ENCODE peak calls at places on chromosomes 5 and 9, in ten cellular contexts. D, T, H, K, W, E, I, M, L and A are unnamed samples.

GRCh38 chr9:22975921-22976320 is 529.3 kb downstream of the DMRTA1 start:
- DNase-seq in D (no peak), T (no peak), H (no peak), K (no peak), W (no peak), E (no peak), I (no peak), M (no peak), L (no peak), A (no peak)

GRCh38 chr5:180683523-180683922 is 34.1 kb upstream of the FLT4 start:
- DNase-seq in D (no peak), T (no peak), H (no peak), K (no peak), W (no peak), E (no peak), I (no peak), M (no peak), L (no peak), A (no peak)

GRCh38 chr9:27227192-27227591 is 69.8 kb downstream of the EQTN start:
- DNase-seq in D (no peak), T (peak), H (no peak), K (no peak), W (no peak), E (no peak), I (no peak), M (no peak), L (peak), A (no peak)

GRCh38 chr5:134247825-134248224 is 22.0 kb upstream of the PPP2CA start:
- DNase-seq in D (no peak), T (no peak), H (no peak), K (no peak), W (no peak), E (no peak), I (no peak), M (no peak), L (no peak), A (no peak)

GRCh38 chr5:79851694-79852006 is 139.4 kb downstream of the MTX3 start:
- DNase-seq in D (no peak), T (no peak), H (no peak), K (no peak), W (no peak), E (no peak), I (no peak), M (no peak), L (no peak), A (no peak)

GRCh38 chr9:89407070-89407469 is 88.8 kb downstream of the SECISBP2 start:
- DNase-seq in D (no peak), T (peak), H (no peak), K (no peak), W (no peak), E (no peak), I (no peak), M (no peak), L (no peak), A (no peak)

GRCh38 chr5:9924614-9925013 is 294.5 kb upstream of the TAS2R1 start:
- DNase-seq in D (peak), T (peak), H (no peak), K (peak), W (no peak), E (no peak), I (no peak), M (no peak), L (peak), A (no peak)

GRCh38 chr5:26893078-26893477 is 145.3 kb downstream of the CDH9 start:
- DNase-seq in D (no peak), T (no peak), H (no peak), K (no peak), W (no peak), E (no peak), I (no peak), M (no peak), L (no peak), A (no peak)

DNA sequence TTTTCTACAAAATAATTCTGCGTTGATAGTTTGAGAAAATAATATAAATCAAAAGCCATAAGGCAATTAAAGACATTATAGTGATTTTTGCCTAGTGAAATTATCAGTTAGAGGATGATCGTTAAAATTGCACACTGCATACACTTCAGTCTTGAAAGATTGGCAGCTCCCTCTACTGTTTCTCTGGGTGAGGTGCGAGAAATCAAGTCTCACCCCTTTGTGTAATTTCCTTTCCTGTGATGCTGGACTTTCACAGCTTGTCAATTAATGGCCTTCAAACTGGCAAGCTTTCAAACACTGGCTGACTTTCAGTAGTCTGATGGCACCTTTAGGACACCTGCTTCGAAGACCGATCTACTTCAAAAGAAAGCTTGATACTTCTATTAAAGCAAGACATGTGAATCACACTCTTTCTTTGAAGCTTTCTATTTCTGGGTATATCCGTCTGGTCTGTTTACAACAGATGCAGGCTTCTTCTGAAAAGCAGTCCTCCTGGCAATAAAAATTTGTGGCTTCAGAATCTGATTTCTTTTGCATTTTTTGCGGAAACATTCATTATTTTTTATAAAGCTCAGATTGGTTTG is 706.8 kb upstream of the PTPRD start:
- DNase-seq in D (no peak), T (peak), H (no peak), K (peak), W (no peak), E (no peak), I (no peak), M (no peak), L (no peak), A (no peak)
- TF ChIP-seq CTCF in D (peak), T (peak), H (peak), K (no peak), W (no peak), E (peak), I (peak), M (no peak), L (peak), A (no peak)

GRCh38 chr5:131261483-131261882 is 2.4 kb upstream of the CDC42SE2 start:
- DNase-seq in D (no peak), T (no peak), H (no peak), K (no peak), W (no peak), E (no peak), I (no peak), M (no peak), L (no peak), A (no peak)

GRCh38 chr5:131262953-131263541 is 806 bp upstream of the CDC42SE2 start:
- DNase-seq in D (peak), T (peak), H (no peak), K (peak), W (no peak), E (no peak), I (no peak), M (no peak), L (no peak), A (peak)

GRCh38 chr5:131265318-131265803 is 1.5 kb downstream of the CDC42SE2 start:
- DNase-seq in D (peak), T (peak), H (no peak), K (peak), W (no peak), E (no peak), I (no peak), M (no peak), L (peak), A (peak)

GRCh38 chr5:131264453-131265200 is 774 bp downstream of the CDC42SE2 start:
- DNase-seq in D (peak), T (peak), H (peak), K (peak), W (no peak), E (peak), I (no peak), M (no peak), L (no peak), A (no peak)

GRCh38 chr5:131263648-131264452 is at the start of gene CDC42SE2:
- DNase-seq in D (peak), T (peak), H (peak), K (peak), W (peak), E (peak), I (peak), M (peak), L (peak), A (peak)
- TF ChIP-seq CTCF in D (no peak), T (no peak), H (no peak), K (no peak), W (no peak), E (no peak), I (no peak), M (no peak), L (no peak), A (no peak)

GRCh38 chr5:67149057-67149634 is 47.5 kb downstream of the CD180 start:
- DNase-seq in D (no peak), T (no peak), H (no peak), K (no peak), W (no peak), E (no peak), I (no peak), M (no peak), L (no peak), A (no peak)

GRCh38 chr5:67146981-67147380 is 49.6 kb downstream of the CD180 start:
- DNase-seq in D (no peak), T (no peak), H (no peak), K (no peak), W (no peak), E (no peak), I (no peak), M (no peak), L (no peak), A (no peak)

GRCh38 chr5:67147768-67148167 is 48.8 kb downstream of the CD180 start:
- DNase-seq in D (no peak), T (no peak), H (no peak), K (no peak), W (no peak), E (no peak), I (no peak), M (no peak), L (no peak), A (no peak)

GRCh38 chr5:67152400-67152799 is 44.2 kb downstream of the CD180 start:
- DNase-seq in D (no peak), T (no peak), H (no peak), K (no peak), W (no peak), E (no peak), I (no peak), M (no peak), L (no peak), A (no peak)

GRCh38 chr5:67149933-67150523 is 46.6 kb downstream of the CD180 start:
- DNase-seq in D (no peak), T (no peak), H (no peak), K (no peak), W (no peak), E (no peak), I (no peak), M (no peak), L (peak), A (no peak)
- TF ChIP-seq CTCF in D (no peak), T (peak), H (peak), K (peak), W (no peak), E (peak), I (peak), M (no peak), L (peak), A (peak)

GRCh38 chr9:105188746-105189145 is 55.7 kb upstream of the SLC44A1 start:
- DNase-seq in D (no peak), T (peak), H (no peak), K (peak), W (no peak), E (no peak), I (no peak), M (no peak), L (no peak), A (no peak)
- TF ChIP-seq CTCF in D (peak), T (no peak), H (no peak), K (peak), W (no peak), E (no peak), I (no peak), M (no peak), L (no peak), A (no peak)

DNA sequence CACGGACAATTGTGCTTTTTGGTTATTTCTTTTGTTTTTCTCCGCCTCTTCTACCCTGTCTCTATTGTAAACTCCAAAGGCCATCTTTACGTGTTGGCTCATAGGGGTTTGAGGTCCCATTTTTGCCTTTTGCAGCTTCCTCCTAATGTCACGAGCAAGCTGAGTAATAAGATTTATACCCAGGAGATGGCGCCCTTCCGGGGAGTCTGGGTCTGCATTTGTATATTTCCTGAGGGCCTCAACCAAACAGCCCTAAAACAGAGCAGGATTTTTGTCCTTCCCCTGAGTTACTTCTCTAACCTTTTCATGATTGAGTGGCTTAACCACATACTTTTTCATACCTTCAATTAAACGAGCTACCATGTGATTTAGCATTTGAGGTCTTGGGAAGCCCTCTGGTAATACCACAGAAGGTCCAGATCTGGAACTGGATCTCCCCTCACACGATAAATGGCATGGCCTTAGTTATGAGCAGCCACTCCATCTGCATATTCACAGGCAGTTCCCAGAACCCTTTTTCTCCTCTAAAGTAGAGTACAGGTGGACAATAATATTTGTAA is 11.2 kb upstream of the CFAP95 start:
- DNase-seq in D (no peak), T (peak), H (no peak), K (peak), W (no peak), E (no peak), I (peak), M (no peak), L (no peak), A (no peak)
- TF ChIP-seq CTCF in D (peak), T (no peak), H (peak), K (peak), W (peak), E (no peak), I (no peak), M (peak), L (peak), A (no peak)

GRCh38 chr9:128898845-128899565 is 17.1 kb downstream of the LRRC8A start:
- DNase-seq in D (no peak), T (no peak), H (no peak), K (no peak), W (no peak), E (no peak), I (no peak), M (no peak), L (no peak), A (no peak)

GRCh38 chr9:128895556-128895955 is 13.6 kb downstream of the LRRC8A start:
- DNase-seq in D (no peak), T (no peak), H (no peak), K (no peak), W (no peak), E (no peak), I (no peak), M (no peak), L (no peak), A (no peak)

GRCh38 chr9:128899566-128900322 is 17.8 kb downstream of the LRRC8A start:
- DNase-seq in D (no peak), T (peak), H (no peak), K (peak), W (no peak), E (no peak), I (peak), M (no peak), L (no peak), A (no peak)

GRCh38 chr9:128901379-128901778 is 19.4 kb upstream of the PHYHD1 start:
- DNase-seq in D (no peak), T (no peak), H (no peak), K (no peak), W (no peak), E (no peak), I (no peak), M (no peak), L (no peak), A (no peak)

DNA sequence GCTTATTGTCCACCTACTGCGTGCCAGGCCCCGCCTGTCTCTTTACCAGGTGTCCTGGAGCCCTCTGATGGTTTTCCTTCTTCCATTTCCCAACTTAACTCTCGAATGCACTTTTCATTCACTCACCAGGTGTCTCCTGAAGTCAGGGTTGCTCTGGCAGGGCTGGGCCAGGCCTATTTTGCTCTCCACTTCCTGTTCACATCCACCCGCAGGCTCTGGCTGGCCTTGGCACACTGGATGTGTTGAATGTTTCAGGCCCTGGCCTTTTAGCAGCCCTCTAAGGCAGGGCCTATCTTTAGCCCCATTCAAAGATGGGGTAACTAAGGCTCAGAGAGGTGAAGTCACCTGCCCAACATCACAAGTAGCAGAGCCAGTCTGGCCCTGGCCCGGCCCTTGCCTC is 16.4 kb downstream of the LRRC8A start:
- DNase-seq in D (no peak), T (no peak), H (no peak), K (no peak), W (no peak), E (no peak), I (no peak), M (no peak), L (no peak), A (no peak)
- TF ChIP-seq CTCF in D (no peak), T (no peak), H (no peak), K (no peak), W (no peak), E (no peak), I (no peak), M (no peak), L (no peak), A (no peak)

DNA sequence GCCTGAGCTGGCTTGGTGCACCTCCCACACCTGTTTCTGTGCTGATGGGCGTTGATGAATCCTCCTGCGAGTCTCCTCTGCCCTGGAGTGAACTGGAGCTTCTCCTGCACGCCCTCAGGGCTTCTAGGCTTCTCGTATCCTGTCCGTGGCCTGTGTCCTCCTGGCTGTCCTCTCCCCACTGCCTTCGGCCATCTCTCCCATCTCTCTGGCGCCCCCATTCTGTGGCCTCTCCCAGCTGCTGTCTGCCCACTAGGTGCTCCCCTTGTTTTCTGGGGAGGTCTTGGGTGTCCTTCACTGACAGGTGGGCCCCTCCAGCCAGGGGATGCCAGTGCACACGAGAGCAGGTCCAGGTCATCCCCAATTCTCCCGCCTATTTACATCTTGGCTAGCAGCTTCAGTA is 28.8 kb downstream of the AHRR start:
- DNase-seq in D (no peak), T (peak), H (no peak), K (no peak), W (no peak), E (no peak), I (peak), M (no peak), L (no peak), A (peak)
- TF ChIP-seq CTCF in D (peak), T (no peak), H (no peak), K (no peak), W (no peak), E (no peak), I (peak), M (no peak), L (no peak), A (no peak)

GRCh38 chr9:113011911-113012381 is at the start of gene ZNF883:
- DNase-seq in D (peak), T (no peak), H (peak), K (no peak), W (no peak), E (peak), I (peak), M (no peak), L (no peak), A (no peak)
- TF ChIP-seq CTCF in D (no peak), T (no peak), H (no peak), K (no peak), W (no peak), E (no peak), I (no peak), M (no peak), L (no peak), A (no peak)

GRCh38 chr9:72365525-72366256 is 683 bp upstream of the ZFAND5 start:
- DNase-seq in D (peak), T (peak), H (peak), K (peak), W (peak), E (peak), I (peak), M (peak), L (peak), A (peak)
- TF ChIP-seq CTCF in D (no peak), T (no peak), H (no peak), K (peak), W (no peak), E (no peak), I (no peak), M (no peak), L (no peak), A (peak)